ENCODE peak calls at places on chromosome 2, in six cellular contexts. K, E, P, B, M and T are unnamed samples.
A peak's percentile ranks its signal among the peaks of the same experiment; 100 is the strongest.

GRCh38 chr2:217478831-217479435 is 523.9 kb downstream of the TNS1 start:
- DNase-seq in K (peak; percentile 82), E (no peak), P (no peak), B (peak; percentile 47), M (no peak), T (no peak)

GRCh38 chr2:75503048-75503607 is 57.6 kb downstream of the EVA1A start:
- DNase-seq in K (no peak), E (no peak), P (no peak), B (peak; percentile 90), M (no peak), T (peak; percentile 78)

GRCh38 chr2:74399785-74400184 is 19.7 kb upstream of the DCTN1 start:
- DNase-seq in K (no peak), E (no peak), P (no peak), B (peak; percentile 33), M (no peak), T (peak; percentile 54)

GRCh38 chr2:66667288-66667780 is 232.4 kb downstream of the MEIS1 start:
- DNase-seq in K (no peak), E (no peak), P (no peak), B (no peak), M (no peak), T (no peak)

GRCh38 chr2:156803967-156804366 is 367.8 kb downstream of the GPD2 start:
- DNase-seq in K (no peak), E (no peak), P (no peak), B (no peak), M (no peak), T (no peak)

GRCh38 chr2:223469270-223470057 is 132.7 kb downstream of the SCG2 start:
- DNase-seq in K (no peak), E (no peak), P (no peak), B (peak; percentile 100), M (no peak), T (peak; percentile 42)

GRCh38 chr2:157375384-157375783 is 49.8 kb upstream of the ERMN start:
- DNase-seq in K (no peak), E (no peak), P (no peak), B (no peak), M (no peak), T (no peak)

GRCh38 chr2:230218411-230218810 is 1.4 kb downstream of the SP110 start:
- DNase-seq in K (no peak), E (no peak), P (no peak), B (peak; percentile 8), M (no peak), T (no peak)

GRCh38 chr2:61658841-61659780 is 121.0 kb upstream of the XPO1 start:
- DNase-seq in K (no peak), E (no peak), P (no peak), B (peak; percentile 70), M (no peak), T (peak; percentile 64)

GRCh38 chr2:47862949-47863348 is 43.3 kb downstream of the FBXO11 start:
- DNase-seq in K (no peak), E (no peak), P (no peak), B (no peak), M (no peak), T (no peak)

GRCh38 chr2:1745171-1746023 is 1.1 kb upstream of the PXDN start:
- DNase-seq in K (peak; percentile 62), E (no peak), P (no peak), B (no peak), M (no peak), T (no peak)

GRCh38 chr2:10350666-10351215 is 48.0 kb downstream of the HPCAL1 start:
- DNase-seq in K (no peak), E (no peak), P (no peak), B (no peak), M (no peak), T (no peak)

GRCh38 chr2:211755187-211755586 is 783.4 kb downstream of the ERBB4 start:
- DNase-seq in K (no peak), E (no peak), P (no peak), B (no peak), M (no peak), T (no peak)

GRCh38 chr2:112031473-112031872 is 23.6 kb upstream of the TMEM87B start:
- DNase-seq in K (peak; percentile 77), E (no peak), P (no peak), B (no peak), M (no peak), T (no peak)

GRCh38 chr2:159516241-159516758 is 100.0 kb downstream of the BAZ2B start:
- DNase-seq in K (peak; percentile 61), E (no peak), P (no peak), B (peak; percentile 81), M (no peak), T (peak; percentile 64)

GRCh38 chr2:190313880-190314279 is 5.7 kb downstream of the HIBCH start:
- DNase-seq in K (no peak), E (no peak), P (no peak), B (no peak), M (no peak), T (no peak)

GRCh38 chr2:141889788-141890187 is 241.0 kb downstream of the LRP1B start:
- DNase-seq in K (no peak), E (no peak), P (no peak), B (no peak), M (no peak), T (no peak)

GRCh38 chr2:205880048-205880447 is 197.7 kb downstream of the NRP2 start:
- DNase-seq in K (no peak), E (no peak), P (no peak), B (no peak), M (no peak), T (no peak)

GRCh38 chr2:29374823-29375222 is 259.6 kb downstream of the CLIP4 start:
- DNase-seq in K (no peak), E (no peak), P (no peak), B (peak; percentile 92), M (no peak), T (no peak)

GRCh38 chr2:105689484-105689883 is 55.2 kb upstream of the NCK2 start:
- DNase-seq in K (no peak), E (no peak), P (no peak), B (no peak), M (no peak), T (no peak)